ENCODE peak calls at places on chromosome 4, in nine cellular contexts. P, N, F, J, Q, D, Y, V and W are unnamed samples. For H3K4me1, the result is how much of the 10 kb centered on the place peaks cover.

GRCh38 chr4:4614925-4615678 is 73.3 kb upstream of the STX18 start:
- DNase-seq in P (no peak), N (no peak), F (no peak), J (no peak), Q (no peak), D (no peak), Y (no peak), V (no peak), W (no peak)

GRCh38 chr4:182143822-182144620 is 99.2 kb upstream of the TENM3 start:
- DNase-seq in P (no peak), N (peak), F (no peak), J (no peak), Q (no peak), D (peak), Y (no peak), V (peak), W (no peak)

GRCh38 chr4:102180080-102180479 is 165.2 kb downstream of the SLC39A8 start:
- DNase-seq in P (no peak), N (no peak), F (no peak), J (no peak), Q (no peak), D (no peak), Y (peak), V (no peak), W (no peak)

GRCh38 chr4:1199556-1200331 is 27.4 kb upstream of the SPON2 start:
- DNase-seq in P (peak), N (no peak), F (no peak), J (peak), Q (peak), D (peak), Y (no peak), V (peak), W (no peak)

GRCh38 chr4:104896623-104897296 is 249.9 kb upstream of the TET2 start:
- DNase-seq in P (no peak), N (no peak), F (no peak), J (no peak), Q (no peak), D (no peak), Y (no peak), V (no peak), W (no peak)

GRCh38 chr4:138488527-138488926 is 246.4 kb upstream of the SLC7A11 start:
- DNase-seq in P (no peak), N (no peak), F (no peak), J (no peak), Q (no peak), D (no peak), Y (no peak), V (no peak), W (no peak)

GRCh38 chr4:100311181-100311580 is 120.9 kb upstream of the DDIT4L start:
- DNase-seq in P (no peak), N (no peak), F (no peak), J (no peak), Q (no peak), D (no peak), Y (no peak), V (no peak), W (no peak)

GRCh38 chr4:184281231-184282139 is 63.8 kb upstream of the ENPP6 start:
- DNase-seq in P (no peak), N (no peak), F (no peak), J (no peak), Q (no peak), D (no peak), Y (no peak), V (peak), W (no peak)

GRCh38 chr4:155759372-155760252 is 791 bp downstream of the GUCY1B1 start:
- DNase-seq in P (peak), N (peak), F (peak), J (peak), Q (peak), D (peak), Y (peak), V (peak), W (peak)

GRCh38 chr4:85370400-85371032 is 104.4 kb upstream of the ARHGAP24 start:
- DNase-seq in P (peak), N (peak), F (no peak), J (peak), Q (no peak), D (no peak), Y (peak), V (peak), W (no peak)

GRCh38 chr4:22408474-22408873 is 107.4 kb downstream of the ADGRA3 start:
- DNase-seq in P (no peak), N (no peak), F (no peak), J (no peak), Q (no peak), D (no peak), Y (no peak), V (no peak), W (no peak)

GRCh38 chr4:115110191-115111166 is 2.9 kb downstream of the NDST4 start:
- DNase-seq in P (no peak), N (no peak), F (no peak), J (no peak), Q (no peak), D (no peak), Y (no peak), V (no peak), W (no peak)

GRCh38 chr4:31022702-31023101 is 302.5 kb downstream of the PCDH7 start:
- DNase-seq in P (no peak), N (no peak), F (no peak), J (no peak), Q (no peak), D (no peak), Y (no peak), V (no peak), W (no peak)

GRCh38 chr4:10386044-10386443 is 71.2 kb downstream of the ZNF518B start:
- DNase-seq in P (no peak), N (no peak), F (no peak), J (no peak), Q (no peak), D (no peak), Y (no peak), V (no peak), W (no peak)

GRCh38 chr4:123783936-123784335 is 387.3 kb downstream of the SPRY1 start:
- DNase-seq in P (no peak), N (no peak), F (no peak), J (no peak), Q (no peak), D (no peak), Y (no peak), V (no peak), W (no peak)

GRCh38 chr4:38639245-38639644 is 24.8 kb upstream of the KLF3 start:
- DNase-seq in P (no peak), N (no peak), F (no peak), J (no peak), Q (no peak), D (no peak), Y (no peak), V (no peak), W (no peak)

GRCh38 chr4:38634047-38634759 is 29.8 kb upstream of the KLF3 start:
- DNase-seq in P (no peak), N (no peak), F (no peak), J (no peak), Q (no peak), D (no peak), Y (no peak), V (no peak), W (no peak)
- H3K4me1 ChIP-seq in P (under half), N (under half), F (under half), J (under half), Q (under half), D (under half), Y (under half), V (under half), W (under half)

DNA sequence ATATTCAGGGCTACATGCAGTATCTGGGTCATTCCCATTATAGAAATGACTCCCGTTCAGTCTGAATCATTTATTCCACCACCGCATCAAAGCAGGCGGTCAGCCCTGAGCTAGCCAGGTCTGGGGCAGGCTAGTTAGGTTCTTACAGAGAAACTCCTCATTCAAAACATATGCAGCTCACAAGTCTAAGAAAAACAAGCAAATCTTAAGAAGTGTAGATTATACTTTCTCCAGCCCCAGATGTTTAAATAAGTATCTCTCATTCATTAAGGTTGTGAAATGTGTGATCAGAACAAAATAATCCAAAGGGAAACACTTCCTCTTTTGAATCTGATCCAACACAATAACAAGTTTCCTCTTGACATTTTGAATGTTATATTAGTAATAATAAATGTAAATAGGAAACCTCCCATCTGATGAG is 441.9 kb downstream of the INPP4B start:
- DNase-seq in P (no peak), N (peak), F (no peak), J (peak), Q (no peak), D (no peak), Y (peak), V (no peak), W (no peak)
- H3K4me1 ChIP-seq in P (under half), N (under half), F (under half), J (under half), Q (under half), D (under half), Y (under half), V (under half), W (under half)

DNA sequence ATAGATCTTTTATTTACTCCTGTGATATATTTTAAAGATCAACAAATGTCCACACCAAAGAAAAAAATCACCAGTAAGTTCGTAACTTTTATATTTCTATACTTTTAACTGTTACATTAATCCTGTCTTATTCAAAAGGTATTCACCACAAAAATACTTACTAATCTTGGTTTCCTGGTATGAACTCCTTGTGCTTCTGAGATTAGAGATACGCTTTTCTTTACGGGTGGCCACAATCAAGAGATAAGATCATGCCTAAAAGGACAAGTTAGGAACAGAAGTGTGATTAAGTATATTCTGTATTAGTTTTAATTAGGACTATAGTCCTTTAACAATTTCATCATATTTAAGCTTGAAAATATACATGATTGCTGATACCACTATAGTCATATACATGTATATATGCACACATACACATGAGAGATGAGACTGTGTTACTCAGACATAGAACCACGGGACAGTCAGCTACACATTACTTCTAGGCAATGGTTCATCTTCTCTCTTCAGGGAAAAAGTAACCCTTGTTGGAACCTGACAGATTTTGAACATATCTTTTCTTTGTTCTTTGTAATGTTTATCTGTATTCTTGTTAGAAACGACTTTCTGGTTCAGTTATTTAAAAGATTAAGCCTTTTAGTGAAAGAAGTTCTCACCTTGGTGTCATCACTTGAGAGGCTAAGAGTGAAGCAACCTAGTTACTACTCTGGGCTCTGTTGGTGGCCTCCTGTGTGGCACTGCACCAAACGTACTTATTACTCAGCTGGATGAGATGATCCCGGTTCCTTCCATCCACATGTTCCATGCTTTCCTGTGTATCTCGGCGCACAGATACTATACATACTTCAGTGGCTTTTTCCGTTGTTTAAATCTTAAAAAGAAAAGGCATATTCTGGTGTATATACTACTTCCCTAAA is 146.1 kb downstream of the CBR4 start:
- DNase-seq in P (no peak), N (no peak), F (no peak), J (no peak), Q (no peak), D (no peak), Y (no peak), V (no peak), W (no peak)
- H3K4me1 ChIP-seq in P (under half), N (under half), F (under half), J (under half), Q (under half), D (under half), Y (under half), V (under half), W (half or more)

GRCh38 chr4:24849662-24850280 is 54.4 kb downstream of the SOD3 start:
- DNase-seq in P (no peak), N (no peak), F (no peak), J (no peak), Q (no peak), D (no peak), Y (no peak), V (no peak), W (no peak)

GRCh38 chr4:24856586-24856985 is 56.3 kb downstream of the CCDC149 start:
- DNase-seq in P (no peak), N (peak), F (no peak), J (no peak), Q (no peak), D (no peak), Y (no peak), V (no peak), W (peak)

GRCh38 chr4:24850669-24851068 is 55.3 kb downstream of the SOD3 start:
- DNase-seq in P (no peak), N (peak), F (no peak), J (no peak), Q (no peak), D (no peak), Y (peak), V (peak), W (peak)

GRCh38 chr4:24855741-24856140 is 57.1 kb downstream of the CCDC149 start:
- DNase-seq in P (no peak), N (no peak), F (no peak), J (no peak), Q (no peak), D (no peak), Y (no peak), V (no peak), W (no peak)

GRCh38 chr4:24853142-24853541 is 57.8 kb downstream of the SOD3 start:
- DNase-seq in P (no peak), N (no peak), F (no peak), J (no peak), Q (no peak), D (no peak), Y (peak), V (no peak), W (no peak)
- H3K4me1 ChIP-seq in P (under half), N (under half), F (under half), J (under half), Q (under half), D (under half), Y (under half), V (under half), W (under half)